ENCODE peak calls at places on chromosomes 2 and 18, in four cellular contexts. K is HTR-8/SVneo, Y is iris pigment epithelial cell, F is IMR-90. E is an unnamed sample.

GRCh38 chr2:201933792-201934229 is 99.8 kb upstream of the FZD7 start:
- DNase-seq in F (no peak), Y (peak), K (no peak), E (no peak)

GRCh38 chr18:12862467-12862866 is 21.6 kb downstream of the PTPN2 start:
- DNase-seq in K (no peak), F (no peak), Y (no peak), E (peak)

GRCh38 chr2:33457588-33458247 is 18.7 kb upstream of the RASGRP3 start:
- DNase-seq in F (no peak), K (no peak), Y (peak), E (peak)

GRCh38 chr2:36356199-36356989 is 816 bp downstream of the CRIM1 start:
- DNase-seq in K (no peak), Y (no peak), F (peak), E (peak)

GRCh38 chr2:152874955-152875354 is 156.5 kb downstream of the ARL6IP6 start:
- DNase-seq in Y (no peak), K (no peak), F (no peak), E (no peak)

GRCh38 chr2:10380048-10380926 is 67.8 kb downstream of the ODC1 start:
- DNase-seq in F (peak), K (no peak), Y (peak), E (peak)

GRCh38 chr2:43027103-43027482 is 199.3 kb downstream of the ZFP36L2 start:
- DNase-seq in Y (no peak), F (no peak), K (no peak), E (no peak)

GRCh38 chr2:130819915-130820861 is 16.5 kb upstream of the ARHGEF4 start:
- DNase-seq in F (no peak), Y (no peak), K (no peak), E (no peak)

GRCh38 chr2:191846787-191847620 is at the start of gene CAVIN2:
- DNase-seq in Y (peak), F (peak), K (no peak), E (peak)

GRCh38 chr2:138942466-138942865 is 162.3 kb upstream of the NXPH2 start:
- DNase-seq in K (no peak), F (no peak), Y (no peak), E (no peak)

GRCh38 chr2:18436408-18437077 is 123.9 kb downstream of the RDH14 start:
- DNase-seq in K (no peak), Y (peak), F (peak), E (peak)

GRCh38 chr18:27585602-27586173 is 400.6 kb upstream of the CHST9 start:
- DNase-seq in F (no peak), Y (no peak), K (no peak), E (no peak)

GRCh38 chr2:118748245-118748885 is 99.1 kb downstream of the EN1 start:
- DNase-seq in Y (peak), F (no peak), K (no peak), E (no peak)

GRCh38 chr18:32919799-32920198 is 147.0 kb upstream of the KLHL14 start:
- DNase-seq in F (no peak), K (no peak), Y (peak), E (no peak)

GRCh38 chr2:191947235-191947634 is 100.3 kb upstream of the CAVIN2 start:
- DNase-seq in Y (no peak), F (no peak), K (no peak), E (no peak)

GRCh38 chr2:43317194-43317593 is 90.8 kb upstream of the ZFP36L2 start:
- DNase-seq in F (no peak), Y (no peak), K (no peak), E (no peak)

GRCh38 chr18:54284967-54285785 is 15.9 kb downstream of the POLI start:
- DNase-seq in Y (peak), K (no peak), F (peak), E (peak)

GRCh38 chr2:50607746-50608145 is 424.2 kb downstream of the NRXN1 start:
- DNase-seq in K (no peak), Y (no peak), F (no peak), E (no peak)

GRCh38 chr2:140063356-140063755 is 1283.2 kb upstream of the NXPH2 start:
- DNase-seq in K (no peak), F (no peak), Y (no peak), E (no peak)

E was measured in trophoblast cell.